ENCODE peak calls at places on chromosome 5, in four cellular contexts. A, Z, G and Q are unnamed samples. For H3K27me3, the result is how much of the 10 kb centered on the place peaks cover.

GRCh38 chr5:5702934-5703333 is 280.5 kb downstream of the ICE1 start:
- DNase-seq in A (no peak), Z (no peak), G (no peak), Q (no peak)

GRCh38 chr5:11684607-11685006 is 219.6 kb downstream of the CTNND2 start:
- DNase-seq in A (no peak), Z (no peak), G (no peak), Q (no peak)

GRCh38 chr5:56814361-56814962 is 887 bp upstream of the MAP3K1 start:
- DNase-seq in A (no peak), Z (no peak), G (peak), Q (no peak)

GRCh38 chr5:174098694-174099093 is 53.2 kb downstream of the NSG2 start:
- DNase-seq in A (no peak), Z (no peak), G (no peak), Q (no peak)

GRCh38 chr5:175809531-175810121 is 61.8 kb upstream of the CPLX2 start:
- DNase-seq in A (no peak), Z (peak), G (peak), Q (peak)

GRCh38 chr5:172490739-172491461 is 36.6 kb upstream of the SH3PXD2B start:
- DNase-seq in A (no peak), Z (no peak), G (no peak), Q (peak)

GRCh38 chr5:133751846-133752245 is 139.5 kb upstream of the FSTL4 start:
- DNase-seq in A (no peak), Z (no peak), G (no peak), Q (no peak)

GRCh38 chr5:111641533-111642230 is 115.3 kb downstream of the NREP start:
- DNase-seq in A (no peak), Z (peak), G (peak), Q (no peak)

GRCh38 chr5:63094730-63095129 is 516.1 kb downstream of the LRRC70 start:
- DNase-seq in A (no peak), Z (no peak), G (no peak), Q (no peak)

GRCh38 chr5:140108093-140109049 is 5.5 kb upstream of the PURA start:
- DNase-seq in A (no peak), Z (no peak), G (peak), Q (peak)

GRCh38 chr5:75654693-75655315 is 43.6 kb downstream of the ANKDD1B start:
- DNase-seq in A (no peak), Z (no peak), G (no peak), Q (peak)

GRCh38 chr5:131394128-131394527 is 130.3 kb downstream of the CDC42SE2 start:
- DNase-seq in A (no peak), Z (no peak), G (peak), Q (no peak)

GRCh38 chr5:156835905-156836304 is 14.2 kb upstream of the PPP1R2B start:
- DNase-seq in A (no peak), Z (no peak), G (no peak), Q (no peak)

GRCh38 chr5:78886650-78887230 is 98.4 kb downstream of the ARSB start:
- DNase-seq in A (no peak), Z (no peak), G (no peak), Q (no peak)

GRCh38 chr5:56585973-56586740 is 229.2 kb upstream of the MAP3K1 start:
- DNase-seq in A (no peak), Z (no peak), G (peak), Q (no peak)

GRCh38 chr5:116573617-116574431 is 799 bp downstream of the SEMA6A start:
- DNase-seq in A (no peak), Z (no peak), G (peak), Q (peak)

GRCh38 chr5:141192110-141192725 is at the start of gene PCDHB10:
- DNase-seq in A (no peak), Z (no peak), G (peak), Q (peak)
- H3K27me3 ChIP-seq in A (under half), Z (under half), G (under half), Q (under half)

DNA sequence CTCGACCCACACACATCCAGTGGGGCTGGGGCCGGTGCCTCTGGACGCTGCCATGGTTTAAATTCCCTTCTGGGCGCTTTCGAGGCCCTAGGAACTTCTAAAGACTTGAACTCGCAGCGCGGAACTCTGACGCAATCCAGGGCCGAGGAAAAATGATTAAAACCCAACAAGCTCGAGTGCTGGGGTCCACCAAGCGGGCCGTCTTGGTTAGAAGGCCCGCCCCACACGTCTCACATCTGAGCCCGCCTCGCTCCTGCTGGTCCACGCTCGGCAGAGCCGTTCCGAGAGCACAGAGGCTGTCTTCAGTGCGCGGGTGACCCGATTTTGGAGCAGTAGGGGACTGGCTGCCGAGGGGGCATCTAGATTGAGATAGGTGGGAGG is 1.5 kb downstream of the CRHBP start:
- DNase-seq in A (no peak), Z (no peak), G (no peak), Q (no peak)
- H3K4me3 ChIP-seq in A (peak), Z (peak), G (peak), Q (no peak)

GRCh38 chr5:14528115-14528514 is 53.5 kb upstream of the OTULINL start:
- DNase-seq in A (no peak), Z (no peak), G (no peak), Q (no peak)
- H3K27me3 ChIP-seq in A (under half), Z (under half), G (under half), Q (under half)

DNA sequence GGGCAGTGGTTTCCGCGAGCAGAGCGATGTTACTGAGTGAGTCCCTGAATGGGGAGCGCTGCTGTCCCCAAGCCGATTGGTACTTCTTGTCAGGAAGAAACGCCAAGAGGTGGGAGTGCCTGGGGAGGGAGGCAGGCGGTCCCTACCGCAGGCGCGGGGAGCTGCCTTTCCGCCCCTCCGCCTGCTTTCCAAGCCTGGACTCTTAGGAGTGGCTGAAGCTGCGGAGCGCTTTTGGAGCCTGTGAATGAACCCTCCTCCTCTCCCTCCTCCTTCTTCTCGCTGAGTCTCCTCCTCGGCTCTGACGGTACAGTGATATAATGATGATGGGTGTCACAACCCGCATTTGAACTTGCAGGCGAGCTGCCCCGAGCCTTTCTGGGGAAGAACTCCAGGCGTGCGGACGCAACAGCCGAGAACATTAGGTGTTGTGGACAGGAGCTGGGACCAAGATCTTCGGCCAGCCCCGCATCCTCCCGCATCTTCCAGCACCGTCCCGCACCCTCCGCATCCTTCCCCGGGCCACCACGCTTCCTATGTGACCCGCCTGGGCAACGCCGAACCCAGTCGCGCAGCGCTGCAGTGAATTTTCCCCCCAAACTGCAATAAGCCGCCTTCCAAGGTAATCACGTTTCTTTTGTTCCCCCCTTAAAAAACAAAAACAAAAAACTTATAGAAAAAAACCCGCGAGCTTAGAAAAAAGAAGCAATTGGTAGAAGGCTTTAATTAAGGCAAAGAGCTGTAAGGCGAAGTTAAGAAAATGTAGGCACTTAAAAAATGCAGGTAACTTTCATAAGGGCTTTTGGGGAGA is at the start of gene VCAN:
- DNase-seq in A (no peak), Z (peak), G (peak), Q (peak)
- H3K4me3 ChIP-seq in A (peak), Z (peak), G (peak), Q (peak)

DNA sequence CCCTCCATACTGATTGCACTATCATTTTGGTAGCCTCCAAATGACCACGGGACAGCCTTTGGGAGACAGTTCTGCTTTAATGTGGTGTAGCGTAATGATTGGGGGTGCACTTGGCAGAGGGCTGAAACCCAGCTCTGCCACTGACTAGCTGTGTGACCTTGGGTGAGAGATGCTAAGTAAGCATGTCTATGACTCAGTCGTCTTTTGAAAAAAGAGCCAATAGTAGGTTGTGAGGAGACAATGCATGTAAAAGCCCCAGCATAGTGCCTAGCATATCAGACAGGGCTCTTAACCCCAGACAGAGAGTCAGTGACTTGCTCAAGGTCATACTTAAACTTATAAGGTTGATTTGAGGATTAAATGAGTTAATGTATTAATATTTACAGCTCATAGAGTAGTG is 18.0 kb upstream of the CXCL14 start:
- DNase-seq in A (no peak), Z (no peak), G (no peak), Q (no peak)
- H3K27me3 ChIP-seq in A (under half), Z (under half), G (under half), Q (under half)

GRCh38 chr5:65555266-65555665 is 7.7 kb downstream of the CENPK start:
- DNase-seq in A (no peak), Z (no peak), G (no peak), Q (no peak)
- H3K4me3 ChIP-seq in A (no peak), Z (no peak), G (no peak), Q (no peak)

GRCh38 chr5:127295454-127295853 is 4.9 kb downstream of the MEGF10 start:
- DNase-seq in A (no peak), Z (no peak), G (no peak), Q (no peak)
- H3K27me3 ChIP-seq in A (under half), Z (under half), G (half or more), Q (under half)

GRCh38 chr5:178476531-178476930 is 113.7 kb downstream of the COL23A1 start:
- DNase-seq in A (no peak), Z (no peak), G (no peak), Q (no peak)
- H3K4me3 ChIP-seq in A (no peak), Z (no peak), G (no peak), Q (no peak)

GRCh38 chr5:93574939-93575241 is 6.1 kb downstream of the NR2F1-AS1 start:
- DNase-seq in A (no peak), Z (no peak), G (no peak), Q (no peak)

GRCh38 chr5:93574041-93574938 is 6.7 kb downstream of the NR2F1-AS1 start:
- DNase-seq in A (no peak), Z (no peak), G (no peak), Q (no peak)

GRCh38 chr5:93576994-93577575 is 3.9 kb downstream of the NR2F1-AS1 start:
- DNase-seq in A (no peak), Z (no peak), G (no peak), Q (no peak)

GRCh38 chr5:93575466-93575865 is 5.6 kb downstream of the NR2F1-AS1 start:
- DNase-seq in A (no peak), Z (no peak), G (no peak), Q (no peak)

DNA sequence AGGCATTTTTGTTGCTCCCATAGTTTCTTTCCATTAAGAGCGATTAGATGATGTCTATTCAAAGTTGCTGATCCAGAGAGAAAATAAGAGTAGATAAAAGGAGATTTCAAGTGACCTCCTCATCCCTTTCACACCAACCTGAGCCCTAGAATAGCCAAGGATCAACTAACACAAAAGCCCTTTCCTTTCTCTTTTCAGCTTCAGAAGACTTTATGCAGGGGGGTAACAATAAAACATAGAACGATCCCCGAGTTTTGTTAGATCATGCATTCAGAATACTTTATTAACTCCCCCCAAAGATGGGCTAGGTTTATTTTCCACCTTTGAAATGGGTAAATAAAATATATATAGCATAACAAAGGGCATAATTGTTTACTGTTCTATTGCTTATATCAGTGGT is 5.0 kb downstream of the NR2F1-AS1 start:
- DNase-seq in A (no peak), Z (no peak), G (no peak), Q (no peak)
- H3K27me3 ChIP-seq in A (half or more), Z (under half), G (half or more), Q (under half)